ENCODE peak calls at places on chromosome 3, in nine cellular contexts. J is DND-41, Q is adrenal gland, O is HFF-Myc, Y is left ventricle myocardium inferior, L is astrocyte, S is cardiac fibroblast, X is fibroblast of lung, R is hepatocyte. H is an unnamed sample.

GRCh38 chr3:195549931-195550519 is 6.9 kb upstream of the PPP1R2 start:
- DNase-seq in J (peak), Q (no peak), O (no peak), Y (no peak), L (no peak), S (no peak), X (no peak), R (no peak), H (no peak)

GRCh38 chr3:45781271-45781670 is 15.1 kb downstream of the SLC6A20 start:
- DNase-seq in J (peak), Q (no peak), O (no peak), Y (no peak), L (no peak), S (no peak), X (no peak), R (no peak), H (no peak)

GRCh38 chr3:119965692-119966091 is 128.6 kb downstream of the GSK3B start:
- DNase-seq in J (no peak), Q (no peak), O (no peak), Y (no peak), L (no peak), S (no peak), X (no peak), R (no peak), H (no peak)

GRCh38 chr3:55074861-55075260 is 147.0 kb upstream of the LRTM1 start:
- DNase-seq in J (no peak), Q (no peak), O (no peak), Y (no peak), L (no peak), S (no peak), X (no peak), R (no peak), H (no peak)

GRCh38 chr3:72145506-72146380 is 360.8 kb upstream of the PROK2 start:
- DNase-seq in J (no peak), Q (no peak), O (no peak), Y (no peak), L (peak), S (peak), X (peak), R (peak), H (peak)

GRCh38 chr3:111667621-111668239 is 72.6 kb upstream of the ZBED2 start:
- DNase-seq in J (peak), Q (peak), O (no peak), Y (peak), L (no peak), S (peak), X (peak), R (no peak), H (no peak)

GRCh38 chr3:89049119-89049518 is 58.3 kb upstream of the EPHA3 start:
- DNase-seq in J (no peak), Q (no peak), O (no peak), Y (no peak), L (no peak), S (no peak), X (no peak), R (no peak), H (no peak)

GRCh38 chr3:171184372-171184771 is 157.9 kb upstream of the SLC2A2 start:
- DNase-seq in J (no peak), Q (no peak), O (no peak), Y (no peak), L (no peak), S (no peak), X (no peak), R (no peak), H (no peak)

GRCh38 chr3:5314897-5315296 is 127.4 kb downstream of the EDEM1 start:
- DNase-seq in J (no peak), Q (no peak), O (no peak), Y (no peak), L (no peak), S (no peak), X (peak), R (no peak), H (no peak)

GRCh38 chr3:15795563-15796308 is 2.0 kb downstream of the ANKRD28 start:
- DNase-seq in J (no peak), Q (no peak), O (no peak), Y (no peak), L (peak), S (peak), X (peak), R (no peak), H (no peak)

GRCh38 chr3:194512895-194513601 is 26.2 kb upstream of the ATP13A3 start:
- DNase-seq in J (no peak), Q (no peak), O (no peak), Y (no peak), L (peak), S (peak), X (peak), R (peak), H (no peak)

GRCh38 chr3:33664195-33664594 is 53.9 kb downstream of the CLASP2 start:
- DNase-seq in J (no peak), Q (no peak), O (peak), Y (no peak), L (peak), S (peak), X (peak), R (no peak), H (no peak)

GRCh38 chr3:133992385-133992784 is 37.3 kb downstream of the SLCO2A1 start:
- DNase-seq in J (no peak), Q (no peak), O (no peak), Y (peak), L (no peak), S (no peak), X (no peak), R (peak), H (no peak)

GRCh38 chr3:150472421-150472820 is 64.3 kb downstream of the TSC22D2 start:
- DNase-seq in J (no peak), Q (no peak), O (no peak), Y (no peak), L (no peak), S (no peak), X (no peak), R (no peak), H (no peak)

GRCh38 chr3:43766672-43767465 is 76.1 kb downstream of the ABHD5 start:
- DNase-seq in J (no peak), Q (no peak), O (no peak), Y (no peak), L (peak), S (peak), X (peak), R (no peak), H (peak)

DNA sequence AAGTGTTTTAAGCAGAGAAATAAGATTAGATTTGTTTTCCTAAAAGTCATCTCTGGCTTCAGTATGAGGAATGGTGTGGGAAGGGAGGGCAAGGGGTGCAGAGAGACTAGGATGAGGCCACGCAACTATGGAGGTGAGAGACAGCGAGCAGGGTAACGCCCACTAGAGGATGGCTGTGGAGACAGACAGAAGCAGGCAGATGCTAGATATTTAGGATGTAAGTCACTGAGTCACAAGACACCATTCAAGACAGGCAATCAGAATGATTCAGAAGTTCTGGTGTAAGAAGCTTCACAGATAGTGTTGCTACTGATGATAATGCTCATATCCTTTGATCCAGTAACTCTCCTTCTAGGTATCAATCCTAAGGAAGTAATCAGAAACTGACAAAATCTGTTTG is 19.1 kb downstream of the HSPBAP1 start:
- DNase-seq in J (no peak), Q (no peak), O (no peak), Y (no peak), L (peak), S (no peak), X (peak), R (no peak), H (no peak)
- H3K4me3 ChIP-seq in J (no peak), Q (no peak), O (no peak), Y (no peak), L (no peak), S (no peak), X (no peak), R (no peak), H (no peak)

DNA sequence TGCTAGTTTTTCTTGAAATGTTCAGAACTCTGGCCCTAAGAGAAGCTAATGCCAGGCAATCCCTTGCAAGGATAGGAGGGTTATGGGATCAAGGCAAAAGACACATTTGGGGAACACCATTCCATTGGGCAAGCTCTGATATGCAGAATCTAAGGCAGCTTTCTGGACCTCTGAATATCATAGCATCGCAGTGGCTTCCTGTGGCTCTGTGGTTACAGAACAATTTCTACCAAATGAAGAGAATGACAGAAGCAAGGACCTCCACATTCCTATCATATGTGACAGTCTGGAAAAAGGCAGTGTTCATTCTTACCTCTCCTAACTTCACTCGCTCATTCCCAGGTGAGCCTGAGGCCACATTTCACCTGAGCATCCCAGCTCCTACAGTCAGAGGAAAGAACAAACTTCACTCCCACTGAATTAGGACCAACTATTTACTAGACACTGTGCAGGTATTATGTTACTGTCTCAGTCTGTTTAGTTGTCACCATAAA is 836.1 kb upstream of the CFAP20DC start:
- DNase-seq in J (no peak), Q (no peak), O (no peak), Y (no peak), L (no peak), S (no peak), X (peak), R (no peak), H (no peak)
- TF ChIP-seq CTCF in J (no peak), Q (no peak), O (no peak), Y (no peak), L (no peak), S (no peak), X (no peak), R (no peak), H (no peak)

GRCh38 chr3:169945313-169945712 is 21.3 kb upstream of the SEC62 start:
- DNase-seq in J (no peak), Q (peak), O (no peak), Y (peak), L (no peak), S (peak), X (no peak), R (no peak), H (no peak)
- H3K4me3 ChIP-seq in J (no peak), Q (no peak), O (no peak), Y (no peak), L (no peak), S (no peak), X (no peak), R (no peak), H (no peak)

GRCh38 chr3:52084954-52085730 is 28.8 kb upstream of the DUSP7 start:
- DNase-seq in J (no peak), Q (no peak), O (no peak), Y (no peak), L (no peak), S (no peak), X (no peak), R (no peak), H (no peak)
- TF ChIP-seq CTCF in J (no peak), Q (no peak), O (no peak), Y (no peak), L (no peak), S (no peak), X (no peak), R (no peak), H (no peak)

GRCh38 chr3:25428950-25429349 is 887 bp downstream of the RARB start:
- DNase-seq in J (no peak), Q (no peak), O (no peak), Y (no peak), L (peak), S (no peak), X (peak), R (no peak), H (no peak)
- H3K4me3 ChIP-seq in J (no peak), Q (no peak), O (peak), Y (peak), L (peak), S (peak), X (peak), R (peak), H (peak)

GRCh38 chr3:122858373-122858772 is 63.5 kb downstream of the SLC49A4 start:
- DNase-seq in J (no peak), Q (no peak), O (no peak), Y (no peak), L (no peak), S (peak), X (peak), R (peak), H (no peak)
- TF ChIP-seq CTCF in J (peak), Q (peak), O (no peak), Y (peak), L (peak), S (peak), X (peak), R (peak), H (no peak)

GRCh38 chr3:125207507-125207906 is 5.0 kb downstream of the SLC12A8 start:
- DNase-seq in J (no peak), Q (no peak), O (no peak), Y (no peak), L (no peak), S (no peak), X (no peak), R (no peak), H (no peak)

GRCh38 chr3:125200731-125201139 is 11.8 kb downstream of the SLC12A8 start:
- DNase-seq in J (no peak), Q (no peak), O (no peak), Y (no peak), L (no peak), S (no peak), X (no peak), R (no peak), H (no peak)

GRCh38 chr3:125206934-125207333 is 5.6 kb downstream of the SLC12A8 start:
- DNase-seq in J (no peak), Q (no peak), O (no peak), Y (no peak), L (no peak), S (no peak), X (no peak), R (no peak), H (no peak)

GRCh38 chr3:125202197-125202596 is 10.4 kb downstream of the SLC12A8 start:
- DNase-seq in J (no peak), Q (no peak), O (no peak), Y (no peak), L (no peak), S (no peak), X (no peak), R (no peak), H (no peak)

GRCh38 chr3:125203731-125204130 is 8.8 kb downstream of the SLC12A8 start:
- DNase-seq in J (no peak), Q (no peak), O (no peak), Y (no peak), L (no peak), S (no peak), X (no peak), R (no peak), H (no peak)
- H3K4me3 ChIP-seq in J (no peak), Q (no peak), O (no peak), Y (no peak), L (no peak), S (no peak), X (no peak), R (no peak), H (no peak)

GRCh38 chr3:155047672-155048071 is 32.4 kb upstream of the MME start:
- DNase-seq in J (no peak), Q (no peak), O (no peak), Y (no peak), L (no peak), S (no peak), X (no peak), R (no peak), H (no peak)

GRCh38 chr3:155052470-155052869 is 27.6 kb upstream of the MME start:
- DNase-seq in J (no peak), Q (no peak), O (no peak), Y (no peak), L (no peak), S (no peak), X (no peak), R (no peak), H (no peak)

GRCh38 chr3:155049959-155050358 is 30.2 kb upstream of the MME start:
- DNase-seq in J (no peak), Q (no peak), O (no peak), Y (no peak), L (no peak), S (no peak), X (no peak), R (no peak), H (no peak)

GRCh38 chr3:155046935-155047334 is 33.2 kb upstream of the MME start:
- DNase-seq in J (no peak), Q (no peak), O (no peak), Y (no peak), L (no peak), S (no peak), X (no peak), R (no peak), H (no peak)
- TF ChIP-seq CTCF in J (no peak), Q (no peak), O (no peak), Y (no peak), L (no peak), S (no peak), X (no peak), R (no peak), H (no peak)

GRCh38 chr3:177336841-177337430 is 139.7 kb upstream of the TBL1XR1 start:
- DNase-seq in J (no peak), Q (no peak), O (no peak), Y (no peak), L (peak), S (peak), X (peak), R (no peak), H (no peak)
- H3K4me3 ChIP-seq in J (no peak), Q (no peak), O (no peak), Y (no peak), L (no peak), S (no peak), X (no peak), R (no peak), H (no peak)

GRCh38 chr3:187017511-187018230 is 87.3 kb downstream of the ST6GAL1 start:
- DNase-seq in J (no peak), Q (no peak), O (no peak), Y (peak), L (no peak), S (peak), X (no peak), R (no peak), H (no peak)

GRCh38 chr3:187020376-187020775 is 90.0 kb downstream of the ST6GAL1 start:
- DNase-seq in J (no peak), Q (no peak), O (no peak), Y (no peak), L (no peak), S (no peak), X (no peak), R (no peak), H (no peak)

GRCh38 chr3:187021748-187022402 is 91.5 kb downstream of the ST6GAL1 start:
- DNase-seq in J (no peak), Q (no peak), O (no peak), Y (no peak), L (no peak), S (no peak), X (no peak), R (no peak), H (no peak)

GRCh38 chr3:187016639-187017345 is 86.5 kb downstream of the ST6GAL1 start:
- DNase-seq in J (no peak), Q (no peak), O (no peak), Y (no peak), L (no peak), S (peak), X (peak), R (peak), H (no peak)

DNA sequence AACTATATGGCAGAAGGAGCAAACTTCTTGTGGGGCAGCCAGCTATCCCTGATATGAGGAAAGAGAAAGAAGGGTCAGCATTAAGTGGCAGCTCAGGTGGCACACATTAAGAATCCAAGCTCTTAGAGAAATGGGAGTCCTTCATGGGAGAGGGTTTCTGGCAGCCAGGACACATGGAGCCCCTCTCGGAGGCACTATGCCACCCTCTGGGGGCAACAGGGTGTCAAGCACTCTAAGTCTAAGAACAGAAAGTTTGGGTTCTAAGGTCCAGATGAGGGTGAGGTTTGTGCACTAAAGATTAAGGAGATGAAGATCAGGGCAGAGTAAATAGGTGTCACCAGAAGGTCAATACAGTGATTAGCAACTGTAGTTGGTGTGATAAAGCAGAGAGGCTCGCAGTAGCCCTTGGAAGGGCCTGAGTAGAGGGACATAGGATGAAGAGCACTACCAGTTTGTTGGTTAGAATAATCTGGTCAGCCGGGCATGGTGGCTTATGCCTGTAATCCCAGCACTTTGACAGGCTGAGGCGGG is 89.3 kb downstream of the ST6GAL1 start:
- DNase-seq in J (no peak), Q (no peak), O (no peak), Y (no peak), L (no peak), S (no peak), X (no peak), R (no peak), H (no peak)
- TF ChIP-seq CTCF in J (peak), Q (no peak), O (no peak), Y (peak), L (no peak), S (no peak), X (no peak), R (no peak), H (no peak)

H was measured in AG04449.